ENCODE peak calls at places on chromosomes 5 and 9, in ten cellular contexts. M, B, I, V, P, A, K, U, Y and N are unnamed samples. For H3K9me3, the result is how much of the 10 kb centered on the place peaks cover.

GRCh38 chr5:177035982-177036381 is 13.5 kb downstream of the ZNF346 start:
- DNase-seq in M (no peak), B (no peak), I (no peak), V (no peak), P (no peak), A (no peak), K (no peak), U (no peak), Y (no peak), N (no peak)

GRCh38 chr9:8718121-8718725 is 918.6 kb upstream of the DMAC1 start:
- DNase-seq in M (no peak), B (peak), I (no peak), V (peak), P (no peak), A (no peak), K (no peak), U (no peak), Y (no peak), N (no peak)

GRCh38 chr5:38473008-38473407 is 83.4 kb downstream of the LIFR start:
- DNase-seq in M (no peak), B (no peak), I (peak), V (no peak), P (no peak), A (peak), K (no peak), U (no peak), Y (no peak), N (no peak)

GRCh38 chr5:172140866-172141265 is 47.2 kb downstream of the STK10 start:
- DNase-seq in M (no peak), B (no peak), I (no peak), V (no peak), P (no peak), A (no peak), K (no peak), U (no peak), Y (no peak), N (no peak)

GRCh38 chr5:55625603-55625875 is 86.6 kb downstream of the SLC38A9 start:
- DNase-seq in M (no peak), B (no peak), I (no peak), V (no peak), P (no peak), A (no peak), K (no peak), U (no peak), Y (no peak), N (no peak)

GRCh38 chr5:124060413-124061095 is 548.6 kb downstream of the CSNK1G3 start:
- DNase-seq in M (no peak), B (no peak), I (no peak), V (no peak), P (no peak), A (peak), K (no peak), U (no peak), Y (no peak), N (no peak)

GRCh38 chr5:98341038-98341710 is 432.3 kb upstream of the RGMB start:
- DNase-seq in M (no peak), B (peak), I (peak), V (peak), P (no peak), A (no peak), K (no peak), U (no peak), Y (no peak), N (no peak)

GRCh38 chr5:88518131-88519016 is 249.7 kb upstream of the TMEM161B start:
- DNase-seq in M (no peak), B (peak), I (no peak), V (peak), P (no peak), A (no peak), K (no peak), U (no peak), Y (no peak), N (no peak)

GRCh38 chr9:19127881-19128719 is 808 bp upstream of the PLIN2 start:
- DNase-seq in M (no peak), B (no peak), I (peak), V (no peak), P (peak), A (peak), K (peak), U (peak), Y (no peak), N (peak)

GRCh38 chr9:118782790-118783463 is 586.3 kb downstream of the BRINP1 start:
- DNase-seq in M (no peak), B (no peak), I (no peak), V (no peak), P (no peak), A (no peak), K (no peak), U (no peak), Y (no peak), N (no peak)

GRCh38 chr5:167413503-167413902 is 877.9 kb upstream of the WWC1 start:
- DNase-seq in M (no peak), B (no peak), I (no peak), V (no peak), P (no peak), A (no peak), K (no peak), U (no peak), Y (no peak), N (no peak)

GRCh38 chr5:78667461-78668103 is 19.0 kb upstream of the LHFPL2 start:
- DNase-seq in M (no peak), B (peak), I (no peak), V (no peak), P (no peak), A (no peak), K (no peak), U (no peak), Y (no peak), N (no peak)

GRCh38 chr9:5869315-5870019 is 21.2 kb upstream of the MLANA start:
- DNase-seq in M (no peak), B (no peak), I (no peak), V (no peak), P (no peak), A (no peak), K (no peak), U (no peak), Y (peak), N (no peak)

GRCh38 chr5:157350939-157351338 is 85.0 kb downstream of the CYFIP2 start:
- DNase-seq in M (no peak), B (no peak), I (no peak), V (peak), P (no peak), A (no peak), K (no peak), U (no peak), Y (no peak), N (no peak)

GRCh38 chr9:69223605-69224004 is 49.5 kb downstream of the TJP2 start:
- DNase-seq in M (no peak), B (peak), I (peak), V (peak), P (no peak), A (peak), K (no peak), U (no peak), Y (peak), N (no peak)

GRCh38 chr5:73901045-73901444 is 275.0 kb downstream of the ARHGEF28 start:
- DNase-seq in M (peak), B (peak), I (peak), V (peak), P (no peak), A (no peak), K (peak), U (no peak), Y (peak), N (no peak)

GRCh38 chr9:36101916-36102741 is 34.4 kb upstream of the GLIPR2 start:
- DNase-seq in M (no peak), B (peak), I (no peak), V (peak), P (no peak), A (no peak), K (peak), U (no peak), Y (peak), N (no peak)

GRCh38 chr5:142655339-142656267 is 30.3 kb downstream of the FGF1 start:
- DNase-seq in M (peak), B (no peak), I (peak), V (peak), P (peak), A (peak), K (peak), U (peak), Y (peak), N (peak)

GRCh38 chr5:124746916-124747769 is 704 bp upstream of the ZNF608 start:
- DNase-seq in M (peak), B (peak), I (peak), V (peak), P (peak), A (peak), K (peak), U (peak), Y (peak), N (peak)

GRCh38 chr5:173946353-173946752 is 42.6 kb upstream of the C5orf47 start:
- DNase-seq in M (no peak), B (no peak), I (no peak), V (no peak), P (no peak), A (no peak), K (no peak), U (no peak), Y (no peak), N (no peak)

GRCh38 chr5:178785999-178786398 is 55.5 kb upstream of the ZNF354A start:
- DNase-seq in M (no peak), B (peak), I (no peak), V (no peak), P (peak), A (no peak), K (no peak), U (no peak), Y (peak), N (no peak)

GRCh38 chr5:178788381-178789085 is 58.1 kb upstream of the ZNF354A start:
- DNase-seq in M (no peak), B (no peak), I (no peak), V (no peak), P (peak), A (no peak), K (no peak), U (no peak), Y (no peak), N (no peak)

GRCh38 chr5:178786424-178786823 is 56.0 kb upstream of the ZNF354A start:
- DNase-seq in M (no peak), B (no peak), I (no peak), V (no peak), P (peak), A (no peak), K (no peak), U (no peak), Y (peak), N (no peak)

GRCh38 chr5:178786859-178787499 is 56.5 kb upstream of the ZNF354A start:
- DNase-seq in M (no peak), B (peak), I (no peak), V (peak), P (no peak), A (peak), K (no peak), U (no peak), Y (peak), N (no peak)

GRCh38 chr5:178787889-178788288 is 57.4 kb upstream of the ZNF354A start:
- DNase-seq in M (no peak), B (no peak), I (no peak), V (no peak), P (peak), A (no peak), K (no peak), U (no peak), Y (no peak), N (no peak)
- H3K9me3 ChIP-seq in M (under half), B (under half), I (under half), V (under half), P (under half), A (under half), K (under half), U (under half), Y (under half), N (under half)

GRCh38 chr9:78298046-78298511 is 1.2 kb downstream of the PSAT1 start:
- DNase-seq in M (no peak), B (no peak), I (no peak), V (no peak), P (no peak), A (no peak), K (no peak), U (no peak), Y (peak), N (no peak)
- H3K4me3 ChIP-seq in M (peak), B (peak), I (peak), V (peak), P (peak), A (peak), K (no peak), U (peak), Y (peak), N (peak)

GRCh38 chr9:12554636-12555035 is 138.5 kb upstream of the TYRP1 start:
- DNase-seq in M (no peak), B (no peak), I (no peak), V (peak), P (no peak), A (no peak), K (no peak), U (no peak), Y (no peak), N (no peak)
- TF ChIP-seq CTCF in M (no peak), B (no peak), I (no peak), V (peak), P (no peak), A (peak), K (no peak), U (no peak), Y (peak), N (no peak)

DNA sequence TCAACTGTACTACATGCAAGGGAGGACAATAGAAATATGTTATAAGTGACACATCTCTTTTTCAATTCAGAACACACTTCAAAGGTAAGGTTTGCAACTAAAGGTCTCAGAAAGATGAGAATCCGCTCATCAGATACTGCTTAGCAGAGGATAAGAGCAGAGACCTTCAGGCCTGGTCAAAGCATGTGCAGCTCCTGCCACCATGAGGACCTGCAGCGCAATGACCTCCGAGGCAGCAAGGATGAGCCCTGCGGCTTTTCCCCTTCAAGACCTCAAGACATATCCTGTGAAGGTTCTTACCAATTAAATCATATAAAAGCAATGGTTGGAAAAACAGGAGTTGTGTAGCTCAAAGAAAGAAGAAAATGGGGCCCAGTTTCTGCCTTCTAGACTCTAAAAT is 135.8 kb downstream of the TRIM36 start:
- DNase-seq in M (no peak), B (no peak), I (no peak), V (no peak), P (no peak), A (no peak), K (peak), U (no peak), Y (no peak), N (no peak)
- H3K9me3 ChIP-seq in M (under half), B (under half), I (under half), V (under half), P (under half), A (under half), K (under half), U (under half), Y (under half), N (under half)

DNA sequence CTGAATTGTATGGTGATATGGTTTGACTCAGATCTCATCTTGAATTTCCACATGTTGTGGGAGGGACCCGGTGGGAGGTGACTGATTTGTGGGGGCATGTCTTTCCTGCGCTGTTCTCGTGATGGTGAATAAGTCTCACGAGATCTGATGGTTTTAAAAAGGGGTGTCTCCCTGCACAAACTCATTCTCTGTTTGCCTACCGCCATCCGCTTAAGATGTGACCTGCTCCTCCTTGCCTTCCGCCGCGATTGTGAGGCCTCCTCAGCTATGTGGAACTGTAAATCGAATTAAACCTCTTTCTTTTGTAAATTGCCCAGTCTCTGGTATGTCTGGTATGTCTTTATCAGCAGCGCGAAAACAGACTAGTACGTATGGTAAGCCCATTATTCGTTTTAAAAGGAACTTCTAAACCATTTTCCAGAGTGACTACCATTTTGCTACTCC is 48.7 kb downstream of the SLC36A1 start:
- DNase-seq in M (no peak), B (peak), I (no peak), V (peak), P (no peak), A (no peak), K (no peak), U (no peak), Y (no peak), N (no peak)
- H3K4me3 ChIP-seq in M (no peak), B (no peak), I (no peak), V (no peak), P (no peak), A (no peak), K (no peak), U (no peak), Y (no peak), N (no peak)

GRCh38 chr5:161399996-161400562 is 146.4 kb downstream of the GABRB2 start:
- DNase-seq in M (no peak), B (no peak), I (no peak), V (no peak), P (no peak), A (peak), K (no peak), U (no peak), Y (no peak), N (no peak)

GRCh38 chr5:161400583-161400982 is 145.9 kb downstream of the GABRB2 start:
- DNase-seq in M (no peak), B (no peak), I (no peak), V (no peak), P (no peak), A (peak), K (no peak), U (no peak), Y (no peak), N (no peak)

GRCh38 chr5:161406880-161407279 is 139.6 kb downstream of the GABRB2 start:
- DNase-seq in M (no peak), B (peak), I (no peak), V (no peak), P (no peak), A (no peak), K (no peak), U (no peak), Y (no peak), N (no peak)

GRCh38 chr5:161403996-161404395 is 142.5 kb downstream of the GABRB2 start:
- DNase-seq in M (no peak), B (no peak), I (no peak), V (no peak), P (no peak), A (no peak), K (no peak), U (no peak), Y (no peak), N (no peak)

GRCh38 chr5:161403121-161403520 is 143.4 kb downstream of the GABRB2 start:
- DNase-seq in M (no peak), B (no peak), I (no peak), V (no peak), P (no peak), A (no peak), K (no peak), U (no peak), Y (no peak), N (no peak)
- TF ChIP-seq CTCF in M (no peak), B (no peak), I (no peak), V (no peak), P (no peak), A (no peak), K (no peak), U (no peak), Y (no peak), N (no peak)

DNA sequence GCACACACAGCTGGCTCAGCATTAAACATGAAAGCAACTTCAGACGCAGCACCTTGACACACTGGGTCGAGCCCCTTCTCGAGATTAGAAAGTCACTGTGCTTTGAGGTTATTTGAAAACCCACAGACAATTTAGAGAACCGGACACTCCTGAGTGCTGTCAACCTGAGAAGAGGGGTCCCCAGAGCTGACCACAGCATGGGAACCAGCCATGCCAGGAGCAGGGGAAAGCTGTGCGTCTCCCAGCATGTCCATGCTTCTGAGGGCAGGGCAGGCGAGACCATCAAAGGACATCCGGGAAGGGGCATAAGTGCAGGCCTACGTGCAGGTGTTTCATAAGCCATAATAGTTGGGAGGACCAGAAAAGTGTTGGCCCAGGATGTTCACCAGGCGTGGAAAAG is 20.5 kb downstream of the SLC6A3 start:
- DNase-seq in M (no peak), B (no peak), I (no peak), V (no peak), P (no peak), A (no peak), K (no peak), U (peak), Y (no peak), N (no peak)
- H3K9me3 ChIP-seq in M (under half), B (under half), I (under half), V (under half), P (under half), A (under half), K (under half), U (under half), Y (under half), N (under half)

GRCh38 chr9:4592886-4593285 is 69.2 kb upstream of the PLPP6 start:
- DNase-seq in M (no peak), B (no peak), I (no peak), V (no peak), P (no peak), A (no peak), K (no peak), U (no peak), Y (no peak), N (no peak)

GRCh38 chr9:4594545-4594944 is 67.5 kb upstream of the PLPP6 start:
- DNase-seq in M (no peak), B (no peak), I (no peak), V (no peak), P (no peak), A (no peak), K (no peak), U (no peak), Y (no peak), N (no peak)

GRCh38 chr9:4592325-4592724 is 69.8 kb upstream of the PLPP6 start:
- DNase-seq in M (no peak), B (no peak), I (no peak), V (no peak), P (no peak), A (no peak), K (no peak), U (no peak), Y (no peak), N (no peak)

GRCh38 chr9:4594994-4595393 is 67.1 kb upstream of the PLPP6 start:
- DNase-seq in M (no peak), B (no peak), I (no peak), V (no peak), P (no peak), A (no peak), K (no peak), U (no peak), Y (no peak), N (no peak)

DNA sequence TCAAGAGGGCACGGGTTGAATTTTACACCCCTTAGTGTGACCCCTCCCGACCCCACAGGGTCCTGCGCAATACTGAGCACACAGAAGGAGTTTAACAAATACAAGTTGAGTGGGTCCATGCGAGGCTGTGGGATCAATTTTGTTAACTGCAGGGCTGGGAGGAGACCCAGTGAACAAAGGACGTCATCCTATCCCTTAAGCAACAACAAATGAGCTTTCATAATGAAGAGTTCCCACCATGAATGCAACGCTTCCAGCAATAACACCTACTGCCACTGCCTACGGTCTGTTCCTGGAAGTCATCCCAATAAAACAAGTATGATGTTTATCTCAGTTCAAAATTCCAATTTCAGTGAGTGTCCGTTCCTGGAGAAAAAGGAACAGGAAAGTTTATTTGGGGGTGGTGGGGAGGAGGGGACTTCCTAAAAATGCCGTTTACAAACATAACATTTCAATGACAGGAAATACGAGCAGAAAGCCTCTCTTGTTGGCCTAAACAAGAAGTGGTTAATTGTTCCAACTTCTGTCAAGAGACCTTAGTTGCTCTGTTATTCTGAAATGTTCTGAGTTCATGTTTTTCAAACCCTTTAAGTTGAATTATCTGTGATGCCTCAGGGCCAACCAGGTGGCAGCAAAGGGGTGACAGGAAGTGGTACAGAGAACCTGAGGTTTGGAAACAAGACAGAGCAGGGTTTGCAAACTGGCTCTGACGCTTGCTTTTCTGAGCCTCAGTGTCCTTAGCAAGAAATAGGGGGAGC is 65.8 kb upstream of the PLPP6 start:
- DNase-seq in M (no peak), B (no peak), I (peak), V (no peak), P (no peak), A (no peak), K (no peak), U (no peak), Y (no peak), N (no peak)
- H3K4me3 ChIP-seq in M (no peak), B (no peak), I (no peak), V (no peak), P (no peak), A (no peak), K (no peak), U (no peak), Y (no peak), N (no peak)